ENCODE peak calls at places on chromosomes 7 and 10, in nine cellular contexts. G is nephron progenitor cell, T is cardiac muscle cell, S is fibroblast of the aortic adventitia, D is WERI-Rb-1, E is suprapubic skin, R is astrocyte of the cerebellum, U is choroid plexus epithelial cell, C is HL-60. Y is an unnamed sample.

GRCh38 chr10:89390875-89391576 is 1.4 kb upstream of the IFIT1 start:
- DNase-seq in G (no peak), T (no peak), S (no peak), D (no peak), E (no peak), R (no peak), U (peak), C (no peak), Y (no peak)

GRCh38 chr10:100811752-100812750 is 66.7 kb downstream of the PAX2 start:
- DNase-seq in G (no peak), T (no peak), S (no peak), D (no peak), E (no peak), R (no peak), U (no peak), C (no peak), Y (no peak)

GRCh38 chr10:131702521-131703356 is 198.1 kb upstream of the PPP2R2D start:
- DNase-seq in G (no peak), T (no peak), S (no peak), D (no peak), E (no peak), R (no peak), U (no peak), C (no peak), Y (peak)

GRCh38 chr10:35372329-35372728 is 36.0 kb downstream of the CCNY start:
- DNase-seq in G (no peak), T (peak), S (peak), D (no peak), E (no peak), R (no peak), U (no peak), C (no peak), Y (no peak)

GRCh38 chr10:119859422-119860258 is 13.0 kb downstream of the MCMBP start:
- DNase-seq in G (no peak), T (peak), S (peak), D (no peak), E (no peak), R (peak), U (peak), C (no peak), Y (no peak)

GRCh38 chr7:159122276-159122675 is 22.4 kb downstream of the VIPR2 start:
- DNase-seq in G (no peak), T (no peak), S (no peak), D (no peak), E (no peak), R (no peak), U (no peak), C (no peak), Y (no peak)

GRCh38 chr10:101241840-101242707 is 12.8 kb upstream of the LBX1 start:
- DNase-seq in G (no peak), T (peak), S (no peak), D (peak), E (no peak), R (no peak), U (no peak), C (no peak), Y (no peak)

GRCh38 chr7:1291040-1291689 is 58.5 kb downstream of the UNCX start:
- DNase-seq in G (no peak), T (peak), S (peak), D (no peak), E (no peak), R (no peak), U (no peak), C (no peak), Y (no peak)

GRCh38 chr7:25752967-25753791 is 398.8 kb upstream of the NFE2L3 start:
- DNase-seq in G (no peak), T (no peak), S (no peak), D (no peak), E (no peak), R (peak), U (no peak), C (no peak), Y (no peak)

GRCh38 chr7:130918129-130919052 is 184.4 kb upstream of the KLF14 start:
- DNase-seq in G (no peak), T (no peak), S (no peak), D (no peak), E (no peak), R (no peak), U (no peak), C (no peak), Y (no peak)

GRCh38 chr10:24603333-24603732 is 120.4 kb downstream of the ARHGAP21 start:
- DNase-seq in G (no peak), T (peak), S (peak), D (no peak), E (no peak), R (no peak), U (peak), C (no peak), Y (no peak)

GRCh38 chr10:74544106-74544505 is 282.3 kb upstream of the KAT6B start:
- DNase-seq in G (no peak), T (peak), S (peak), D (no peak), E (no peak), R (no peak), U (peak), C (no peak), Y (no peak)

GRCh38 chr7:77444123-77444522 is 28.0 kb upstream of the GSAP start:
- DNase-seq in G (no peak), T (no peak), S (no peak), D (no peak), E (no peak), R (no peak), U (peak), C (no peak), Y (no peak)

GRCh38 chr7:98051118-98051744 is 55.4 kb upstream of the LMTK2 start:
- DNase-seq in G (peak), T (no peak), S (no peak), D (peak), E (no peak), R (no peak), U (no peak), C (no peak), Y (no peak)

GRCh38 chr7:158863611-158864506 is 7.5 kb downstream of the DYNC2I1 start:
- DNase-seq in G (peak), T (peak), S (peak), D (peak), E (peak), R (no peak), U (peak), C (peak), Y (no peak)

GRCh38 chr7:27181795-27182275 is 3.2 kb downstream of the HOXA11 start:
- DNase-seq in G (peak), T (no peak), S (no peak), D (peak), E (peak), R (no peak), U (no peak), C (no peak), Y (peak)

GRCh38 chr7:17584822-17585221 is 286.4 kb downstream of the AHR start:
- DNase-seq in G (no peak), T (peak), S (peak), D (no peak), E (no peak), R (peak), U (peak), C (no peak), Y (no peak)

DNA sequence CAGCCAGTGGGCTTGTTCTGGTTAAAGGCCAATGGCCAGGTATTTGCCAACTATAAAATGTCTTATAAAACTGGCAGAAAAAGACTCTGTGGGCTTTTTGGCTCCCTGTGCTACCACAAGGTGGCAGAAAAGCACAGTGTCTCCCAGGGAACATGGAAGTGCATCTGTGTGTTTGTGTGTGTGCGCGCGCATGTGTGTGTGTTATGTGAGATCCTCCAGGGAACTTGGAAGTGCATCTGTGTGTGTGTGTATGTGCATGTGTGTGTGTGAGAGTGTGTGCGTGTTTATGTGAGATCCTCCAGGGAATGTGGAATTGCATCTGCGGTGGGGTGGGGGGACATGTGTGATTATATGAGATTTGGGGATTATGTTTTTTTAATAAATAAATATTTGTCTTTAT is 30.2 kb upstream of the ABI1 start:
- DNase-seq in G (peak), T (peak), S (peak), D (peak), E (no peak), R (peak), U (peak), C (peak), Y (no peak)
- TF ChIP-seq CTCF in G (peak), T (peak), S (peak), D (peak), E (peak), R (peak), U (peak), C (peak), Y (peak)

DNA sequence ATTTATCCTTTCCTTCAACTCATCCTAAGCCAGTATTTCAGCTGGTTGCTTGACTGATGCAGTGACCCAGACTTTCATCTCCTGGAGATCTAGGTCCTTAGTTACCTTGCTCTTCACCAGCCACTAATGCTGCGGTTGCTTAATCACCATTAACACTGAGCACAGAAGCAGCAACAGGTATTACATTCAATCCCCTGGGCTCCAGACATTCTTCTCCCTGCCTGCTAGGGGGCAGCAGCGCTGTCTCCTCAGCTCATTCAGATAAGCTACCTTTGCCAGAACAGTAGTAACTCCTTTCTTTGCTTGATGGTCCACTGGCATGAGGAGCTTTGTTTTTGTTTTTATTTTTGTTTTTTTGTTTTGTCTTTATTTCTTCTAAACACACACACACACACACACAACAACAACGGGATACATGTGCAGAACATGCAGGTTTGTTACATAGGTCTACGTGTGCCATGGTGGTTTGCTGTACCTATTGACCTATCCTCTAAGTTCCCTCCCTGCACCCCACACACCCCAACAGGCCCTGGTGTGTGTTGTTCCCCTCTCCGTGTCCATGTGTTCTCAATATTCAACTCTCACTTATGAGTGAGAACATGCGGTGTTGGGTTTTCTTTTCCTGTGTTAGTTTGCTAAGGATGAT is 1043.2 kb upstream of the C7orf33 start:
- DNase-seq in G (no peak), T (peak), S (no peak), D (peak), E (no peak), R (no peak), U (peak), C (peak), Y (no peak)
- TF ChIP-seq CTCF in G (peak), T (peak), S (peak), D (peak), E (no peak), R (peak), U (peak), C (peak), Y (peak)

GRCh38 chr10:76318171-76318570 is 886.7 kb downstream of the LRMDA start:
- DNase-seq in G (no peak), T (no peak), S (no peak), D (peak), E (no peak), R (no peak), U (no peak), C (no peak), Y (no peak)

GRCh38 chr10:76311752-76312699 is 880.6 kb downstream of the LRMDA start:
- DNase-seq in G (peak), T (peak), S (peak), D (peak), E (no peak), R (no peak), U (peak), C (peak), Y (no peak)

GRCh38 chr10:76317078-76317477 is 885.7 kb downstream of the LRMDA start:
- DNase-seq in G (no peak), T (no peak), S (no peak), D (no peak), E (no peak), R (no peak), U (no peak), C (no peak), Y (no peak)

GRCh38 chr10:76316234-76316633 is 884.8 kb downstream of the LRMDA start:
- DNase-seq in G (no peak), T (no peak), S (no peak), D (no peak), E (no peak), R (no peak), U (no peak), C (no peak), Y (no peak)

DNA sequence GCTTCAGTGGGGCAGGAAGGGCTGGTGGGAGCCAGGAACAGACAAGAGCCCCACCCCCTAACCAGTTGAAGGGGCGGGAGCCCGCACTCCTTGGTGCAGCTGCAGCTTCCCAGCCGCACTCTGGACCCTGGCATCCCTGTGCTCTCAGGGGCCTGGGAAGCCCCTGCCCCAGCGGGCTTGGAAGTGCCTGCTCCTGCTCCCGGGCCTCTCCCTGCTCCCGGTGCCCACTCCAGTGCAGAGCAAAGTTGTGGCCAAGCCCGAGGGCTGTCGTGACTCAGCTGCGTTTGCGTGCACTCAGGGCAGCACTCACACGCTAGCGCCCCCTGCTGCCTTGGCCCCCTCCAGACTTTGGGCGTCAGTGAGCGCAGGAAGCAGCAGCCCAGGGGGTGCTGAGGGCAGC is 883.8 kb downstream of the LRMDA start:
- DNase-seq in G (no peak), T (no peak), S (no peak), D (no peak), E (no peak), R (no peak), U (no peak), C (no peak), Y (no peak)
- TF ChIP-seq CTCF in G (no peak), T (no peak), S (no peak), D (no peak), E (no peak), R (no peak), U (no peak), C (no peak), Y (no peak)

GRCh38 chr10:1846050-1846449 is 108.7 kb upstream of the ADARB2 start:
- DNase-seq in G (no peak), T (no peak), S (no peak), D (no peak), E (no peak), R (no peak), U (no peak), C (no peak), Y (no peak)
- TF ChIP-seq CTCF in G (no peak), T (no peak), S (no peak), D (no peak), E (no peak), R (no peak), U (no peak), C (no peak), Y (no peak)

DNA sequence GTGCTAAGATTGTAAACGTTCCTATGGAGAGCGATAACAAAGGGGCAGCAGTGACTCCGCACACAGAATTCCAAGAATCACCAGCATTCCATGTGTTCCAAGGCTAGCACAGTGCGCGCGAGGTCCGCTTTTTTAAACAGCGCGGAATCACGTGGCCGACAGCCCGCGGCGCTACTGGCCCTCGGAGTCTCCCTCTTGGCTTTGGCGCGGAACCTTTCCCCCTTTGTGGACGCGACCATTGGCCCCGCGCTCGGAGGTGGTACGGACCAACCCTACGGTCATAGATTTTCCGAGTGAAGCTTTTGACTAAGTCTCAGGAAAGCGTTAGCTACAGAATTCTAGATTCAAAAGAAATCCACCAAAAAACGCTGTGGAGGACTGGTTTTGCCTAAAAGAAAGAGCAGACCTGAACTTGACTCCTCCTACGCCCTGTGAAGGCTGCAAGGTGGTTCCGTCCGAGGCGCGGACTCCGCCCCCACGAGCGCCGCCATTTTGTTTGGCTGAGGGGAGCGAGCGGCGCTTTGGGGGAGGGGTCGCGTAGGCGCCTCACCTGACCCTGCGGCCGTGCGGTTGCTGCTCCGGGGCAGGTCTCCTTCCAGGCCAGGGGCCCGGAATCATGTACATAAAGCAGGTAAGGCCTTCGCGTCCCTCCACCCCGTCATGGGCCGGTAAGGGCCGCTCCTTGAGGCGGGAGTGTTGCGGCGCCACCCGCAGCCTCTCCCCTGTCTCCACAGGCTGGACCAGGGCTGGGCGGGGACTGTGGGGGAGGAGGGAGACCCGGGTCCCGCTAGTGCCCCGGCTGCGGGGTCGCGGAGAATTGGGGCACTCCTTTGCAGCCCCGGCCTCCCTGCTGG is at the start of gene SMC3:
- DNase-seq in G (peak), T (peak), S (peak), D (peak), E (peak), R (peak), U (peak), C (peak), Y (peak)
- TF ChIP-seq CTCF in G (no peak), T (no peak), S (no peak), D (no peak), E (no peak), R (no peak), U (no peak), C (no peak), Y (no peak)

GRCh38 chr7:50851451-50851850 is 68.8 kb upstream of the GRB10 start:
- DNase-seq in G (no peak), T (peak), S (peak), D (no peak), E (no peak), R (no peak), U (no peak), C (no peak), Y (no peak)

GRCh38 chr7:50849991-50850390 is 67.3 kb upstream of the GRB10 start:
- DNase-seq in G (no peak), T (no peak), S (no peak), D (no peak), E (no peak), R (no peak), U (no peak), C (no peak), Y (no peak)

GRCh38 chr7:50851891-50852290 is 69.2 kb upstream of the GRB10 start:
- DNase-seq in G (no peak), T (no peak), S (no peak), D (no peak), E (no peak), R (no peak), U (no peak), C (no peak), Y (peak)

GRCh38 chr7:50852901-50853300 is 70.2 kb upstream of the GRB10 start:
- DNase-seq in G (no peak), T (no peak), S (no peak), D (no peak), E (no peak), R (no peak), U (no peak), C (no peak), Y (peak)

GRCh38 chr7:50848203-50848602 is 65.5 kb upstream of the GRB10 start:
- DNase-seq in G (no peak), T (no peak), S (no peak), D (no peak), E (no peak), R (no peak), U (no peak), C (no peak), Y (no peak)
- TF ChIP-seq CTCF in G (no peak), T (no peak), S (no peak), D (no peak), E (no peak), R (no peak), U (no peak), C (no peak), Y (no peak)

GRCh38 chr10:6274040-6274439 is 71.3 kb downstream of the PFKFB3 start:
- DNase-seq in G (no peak), T (peak), S (peak), D (no peak), E (no peak), R (no peak), U (peak), C (peak), Y (no peak)

GRCh38 chr10:6274504-6274903 is 71.8 kb downstream of the PFKFB3 start:
- DNase-seq in G (no peak), T (no peak), S (no peak), D (no peak), E (no peak), R (no peak), U (no peak), C (no peak), Y (no peak)

GRCh38 chr10:6273351-6273750 is 70.6 kb downstream of the PFKFB3 start:
- DNase-seq in G (no peak), T (no peak), S (peak), D (no peak), E (no peak), R (no peak), U (no peak), C (no peak), Y (no peak)

GRCh38 chr10:6272126-6272525 is 69.4 kb downstream of the PFKFB3 start:
- DNase-seq in G (no peak), T (no peak), S (no peak), D (no peak), E (no peak), R (no peak), U (no peak), C (no peak), Y (no peak)

GRCh38 chr10:6275022-6275997 is 72.6 kb downstream of the PFKFB3 start:
- DNase-seq in G (peak), T (peak), S (peak), D (no peak), E (peak), R (peak), U (peak), C (peak), Y (no peak)
- TF ChIP-seq CTCF in G (no peak), T (no peak), S (peak), D (no peak), E (no peak), R (no peak), U (peak), C (no peak), Y (no peak)

GRCh38 chr7:150417863-150418262 is 32.6 kb upstream of the GIMAP8 start:
- DNase-seq in G (no peak), T (no peak), S (no peak), D (no peak), E (peak), R (no peak), U (no peak), C (no peak), Y (no peak)
- TF ChIP-seq CTCF in G (no peak), T (no peak), S (no peak), D (peak), E (no peak), R (no peak), U (peak), C (no peak), Y (no peak)

GRCh38 chr10:29946953-29947700 is 112.3 kb downstream of the JCAD start:
- DNase-seq in G (no peak), T (peak), S (peak), D (no peak), E (peak), R (peak), U (peak), C (no peak), Y (no peak)

GRCh38 chr10:29948971-29949370 is 110.4 kb downstream of the JCAD start:
- DNase-seq in G (no peak), T (no peak), S (no peak), D (no peak), E (no peak), R (no peak), U (peak), C (no peak), Y (no peak)

GRCh38 chr10:29946614-29946952 is 112.8 kb downstream of the JCAD start:
- DNase-seq in G (no peak), T (no peak), S (no peak), D (no peak), E (no peak), R (no peak), U (no peak), C (no peak), Y (no peak)

GRCh38 chr10:29949411-29950011 is 109.9 kb downstream of the JCAD start:
- DNase-seq in G (no peak), T (peak), S (peak), D (no peak), E (no peak), R (peak), U (peak), C (no peak), Y (no peak)

DNA sequence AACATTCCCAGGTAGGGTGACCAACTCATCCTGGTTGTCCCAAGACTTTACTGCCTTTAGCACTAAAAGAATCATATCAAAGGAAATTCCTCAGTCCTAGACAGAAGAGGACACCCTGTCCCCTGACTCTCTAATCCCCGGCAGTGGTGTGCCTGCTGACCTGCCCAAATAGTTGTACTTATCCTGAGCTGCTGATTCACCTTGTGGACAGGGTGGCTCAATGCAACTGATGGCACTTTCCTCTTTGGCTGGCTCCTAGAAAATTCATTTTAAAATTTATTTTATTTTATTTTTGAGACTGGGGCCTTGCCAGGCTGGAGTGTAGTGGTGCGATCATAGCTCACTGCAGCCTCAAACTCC is 111.7 kb downstream of the JCAD start:
- DNase-seq in G (no peak), T (no peak), S (no peak), D (no peak), E (no peak), R (no peak), U (no peak), C (no peak), Y (no peak)
- TF ChIP-seq CTCF in G (no peak), T (no peak), S (peak), D (no peak), E (no peak), R (peak), U (peak), C (no peak), Y (no peak)

Y was measured in type B pancreatic cell.